ENCODE peak calls at places on chromosomes 12 and 14, in ten cellular contexts. T is left ventricle myocardium inferior, I is left lung, H is tibial artery, B is IMR-90, C is fibroblast of lung, Y is body of pancreas, G is testis, K is prostate gland, D is small intestine. M is an unnamed sample.

GRCh38 chr12:25833657-25834056 is 124.8 kb upstream of the RASSF8 start:
- DNase-seq in D (no peak), H (no peak), Y (no peak), G (no peak), K (no peak), B (peak; percentile 68), T (no peak), C (no peak), I (no peak), M (no peak)

GRCh38 chr12:16636435-16637055 is 30.6 kb upstream of the LMO3 start:
- DNase-seq in H (no peak), C (no peak), Y (no peak), T (no peak), K (no peak), I (no peak), D (no peak), G (no peak), B (no peak), M (no peak)

GRCh38 chr14:99546230-99546879 is 57.7 kb downstream of the CCDC85C start:
- DNase-seq in T (no peak), C (no peak), H (no peak), Y (peak; percentile 41), D (no peak), I (no peak), K (no peak), G (no peak), B (no peak), M (no peak)

GRCh38 chr14:68544150-68544892 is 248.5 kb downstream of the ZFP36L1 start:
- DNase-seq in D (no peak), B (peak; percentile 100), T (peak; percentile 55), H (peak; percentile 92), Y (peak; percentile 87), K (peak; percentile 66), C (peak; percentile 100), G (peak; percentile 76), I (peak; percentile 61), M (no peak)

GRCh38 chr14:99430491-99430890 is 50.2 kb downstream of the SETD3 start:
- DNase-seq in H (no peak), C (no peak), B (no peak), D (peak; percentile 71), I (no peak), G (no peak), T (no peak), Y (peak; percentile 57), K (no peak), M (no peak)

GRCh38 chr12:118052324-118053070 is 8.5 kb downstream of the WSB2 start:
- DNase-seq in K (peak; percentile 76), D (peak; percentile 99), C (peak; percentile 98), H (peak; percentile 78), T (peak; percentile 72), B (peak; percentile 95), Y (peak; percentile 94), I (peak; percentile 76), G (peak; percentile 74), M (peak; percentile 86)

GRCh38 chr12:51067229-51067628 is 16.2 kb downstream of the CSRNP2 start:
- DNase-seq in H (no peak), D (no peak), B (no peak), C (no peak), T (no peak), Y (no peak), G (no peak), K (no peak), I (no peak), M (no peak)

GRCh38 chr12:48043771-48044170 is 39.5 kb upstream of the COL2A1 start:
- DNase-seq in B (no peak), I (no peak), D (no peak), G (no peak), C (no peak), Y (no peak), T (no peak), K (no peak), H (no peak), M (no peak)

GRCh38 chr12:103928736-103929050 is 1.5 kb upstream of the HSP90B1 start:
- DNase-seq in D (peak; percentile 51), C (no peak), I (peak; percentile 53), H (peak; percentile 47), Y (peak; percentile 15), B (no peak), T (peak; percentile 24), K (no peak), G (peak; percentile 27), M (no peak)

GRCh38 chr14:99784508-99784907 is 8.7 kb upstream of the EML1 start:
- DNase-seq in T (no peak), G (peak; percentile 30), B (no peak), I (no peak), C (no peak), D (peak; percentile 59), H (no peak), K (no peak), Y (no peak), M (no peak)

GRCh38 chr12:53051058-53051880 is 1.4 kb downstream of the TNS2 start:
- DNase-seq in K (peak; percentile 66), D (peak; percentile 33), C (peak; percentile 55), T (peak; percentile 83), B (peak; percentile 70), Y (peak; percentile 81), I (peak; percentile 79), H (peak; percentile 97), G (peak; percentile 91), M (peak; percentile 79)

GRCh38 chr14:69096766-69097475 is 56.0 kb downstream of the DCAF5 start:
- DNase-seq in T (no peak), B (peak; percentile 22), C (peak; percentile 28), H (no peak), I (no peak), K (no peak), Y (no peak), D (no peak), G (no peak), M (no peak)

GRCh38 chr14:74638066-74638465 is 26.0 kb upstream of the LTBP2 start:
- DNase-seq in T (no peak), B (no peak), Y (peak; percentile 28), D (no peak), K (no peak), H (no peak), I (no peak), G (no peak), C (no peak), M (no peak)

GRCh38 chr12:15698377-15698867 is 90.8 kb downstream of the EPS8 start:
- DNase-seq in T (no peak), C (no peak), I (no peak), H (peak; percentile 56), D (no peak), B (no peak), G (peak; percentile 51), K (no peak), Y (no peak), M (no peak)

GRCh38 chr12:120971299-120972180 is 6.8 kb upstream of the HNF1A start:
- DNase-seq in T (no peak), D (peak; percentile 86), H (no peak), B (peak; percentile 63), G (peak; percentile 42), I (no peak), C (peak; percentile 46), Y (peak; percentile 61), K (peak; percentile 28), M (no peak)

GRCh38 chr12:82966160-82966559 is 279.5 kb downstream of the TMTC2 start:
- DNase-seq in I (peak; percentile 33), H (no peak), C (no peak), G (no peak), K (no peak), Y (peak; percentile 21), T (no peak), B (no peak), D (no peak), M (no peak)

GRCh38 chr12:49330631-49331359 is 6.2 kb downstream of the C1QL4 start:
- DNase-seq in I (no peak), H (no peak), G (no peak), C (no peak), B (no peak), T (no peak), D (no peak), K (no peak), Y (no peak), M (no peak)

GRCh38 chr14:61418749-61419148 is 97.4 kb downstream of the PRKCH start:
- DNase-seq in Y (no peak), D (no peak), H (no peak), I (no peak), T (no peak), C (no peak), K (no peak), G (no peak), B (no peak), M (no peak)
- H3K4me1 ChIP-seq in Y (no peaks in the 10 kb centered on the region), D (no peaks in the 10 kb centered on the region), H (peaks cover 22% of the 10 kb centered on the region), I (no peaks in the 10 kb centered on the region), T (peaks cover 47% of the 10 kb centered on the region), C (no peaks in the 10 kb centered on the region), K (peaks cover 14% of the 10 kb centered on the region), G (no peaks in the 10 kb centered on the region), B (no peaks in the 10 kb centered on the region), M (peaks cover 5% of the 10 kb centered on the region)

GRCh38 chr12:5492562-5492961 is 60.7 kb downstream of the NTF3 start:
- DNase-seq in D (no peak), B (no peak), I (no peak), K (no peak), H (no peak), Y (no peak), T (no peak), C (no peak), G (no peak), M (no peak)

GRCh38 chr12:5487971-5488955 is 56.4 kb downstream of the NTF3 start:
- DNase-seq in H (no peak), T (no peak), D (no peak), Y (no peak), K (no peak), C (peak; percentile 57), I (no peak), G (no peak), B (peak; percentile 89), M (no peak)

GRCh38 chr12:5493018-5493417 is 61.1 kb downstream of the NTF3 start:
- DNase-seq in D (peak; percentile 61), T (no peak), I (no peak), C (no peak), K (no peak), G (no peak), H (no peak), Y (no peak), B (no peak), M (no peak)

GRCh38 chr12:5487076-5487475 is 55.2 kb downstream of the NTF3 start:
- DNase-seq in D (no peak), I (no peak), H (no peak), B (no peak), G (no peak), K (no peak), Y (no peak), T (no peak), C (no peak), M (no peak)

GRCh38 chr12:5489760-5490432 is 58.0 kb downstream of the NTF3 start:
- DNase-seq in Y (no peak), H (peak; percentile 45), C (no peak), K (no peak), B (no peak), I (no peak), T (no peak), G (no peak), D (no peak), M (no peak)
- H3K27me3 ChIP-seq in Y (no peaks in the 10 kb centered on the region), H (no peaks in the 10 kb centered on the region), C (no peaks in the 10 kb centered on the region), K (no peaks in the 10 kb centered on the region), B (no peaks in the 10 kb centered on the region), I (no peaks in the 10 kb centered on the region), T (peaks cover 10% of the 10 kb centered on the region), G (no peaks in the 10 kb centered on the region), D (no peaks in the 10 kb centered on the region), M (no peaks in the 10 kb centered on the region)

GRCh38 chr12:89355243-89356068 is 3.2 kb upstream of the DUSP6 start:
- DNase-seq in B (no peak), I (no peak), K (no peak), Y (no peak), C (peak; percentile 20), H (no peak), D (no peak), T (no peak), G (no peak), M (no peak)
- H3K27ac ChIP-seq in B (peak overlapping the region; percentile 84), I (peak overlapping the region; percentile 100), K (peak overlapping the region; percentile 95), Y (peak overlapping the region; percentile 100), C (peak overlapping the region; percentile 96), H (peak overlapping the region; percentile 95), D (peak overlapping the region; percentile 99), T (peak overlapping the region; percentile 99), G (no peak overlapping the region), M (peak overlapping the region; percentile 70)

GRCh38 chr12:45912774-45913173 is 77.6 kb downstream of the SCAF11 start:
- DNase-seq in T (no peak), D (peak; percentile 12), K (no peak), I (no peak), B (no peak), Y (no peak), H (no peak), G (no peak), C (no peak), M (no peak)
- H3K4me1 ChIP-seq in T (peaks cover 9% of the 10 kb centered on the region), D (no peaks in the 10 kb centered on the region), K (no peaks in the 10 kb centered on the region), I (no peaks in the 10 kb centered on the region), B (peaks cover 11% of the 10 kb centered on the region), Y (peaks cover 20% of the 10 kb centered on the region), H (no peaks in the 10 kb centered on the region), G (peaks cover 8% of the 10 kb centered on the region), C (peaks cover 4% of the 10 kb centered on the region), M (no peaks in the 10 kb centered on the region)